ENCODE peak calls at places on chromosomes 2 and 18, in six cellular contexts. Q is M059J; S is astrocyte of the spinal cord; T is HFFc6; M is mesendoderm; Y is effector CD4-positive, alpha-beta T cell. X is an unnamed sample.

GRCh38 chr18:9653390-9653789 is 39.0 kb upstream of the PPP4R1 start:
- DNase-seq in Q (peak), S (peak), T (no peak), M (no peak), Y (no peak), X (no peak)

GRCh38 chr2:195489101-195489500 is 167.9 kb upstream of the SLC39A10 start:
- DNase-seq in Q (no peak), S (no peak), T (no peak), M (no peak), Y (no peak), X (no peak)

GRCh38 chr2:160574472-160575140 is 81.0 kb upstream of the RBMS1 start:
- DNase-seq in Q (peak), S (peak), T (peak), M (peak), Y (no peak), X (no peak)

GRCh38 chr2:101036562-101036961 is 34.5 kb downstream of the RPL31 start:
- DNase-seq in Q (peak), S (peak), T (peak), M (peak), Y (no peak), X (no peak)

GRCh38 chr2:17830053-17831034 is 14.1 kb downstream of the MSGN1 start:
- DNase-seq in Q (peak), S (peak), T (peak), M (peak), Y (no peak), X (peak)

GRCh38 chr18:12304351-12305210 is 3.5 kb upstream of the TUBB6 start:
- DNase-seq in Q (peak), S (no peak), T (no peak), M (no peak), Y (no peak), X (no peak)

GRCh38 chr2:85135066-85135914 is 2.1 kb downstream of the TCF7L1 start:
- DNase-seq in Q (no peak), S (no peak), T (no peak), M (peak), Y (no peak), X (no peak)

GRCh38 chr2:3575534-3576324 is 669 bp downstream of the RPS7 start:
- DNase-seq in Q (peak), S (no peak), T (no peak), M (no peak), Y (peak), X (peak)

GRCh38 chr2:62340981-62341624 is 145.2 kb downstream of the B3GNT2 start:
- DNase-seq in Q (peak), S (no peak), T (peak), M (peak), Y (no peak), X (no peak)